ENCODE peak calls at places on chromosomes 11 and 22, in five cellular contexts. U is A549, L is HepG2, X is K562, T is H1. G is an unnamed sample.

GRCh38 chr11:123434262-123434661 is 4.2 kb downstream of the GRAMD1B start:
- DNase-seq in U (peak), L (no peak), X (peak), T (no peak), G (no peak)

GRCh38 chr11:111455291-111456085 is 56.7 kb downstream of the BTG4 start:
- DNase-seq in U (no peak), L (no peak), X (no peak), T (no peak), G (no peak)

GRCh38 chr11:118114266-118114665 is 27.5 kb upstream of the SMIM35 start:
- DNase-seq in U (no peak), L (no peak), X (no peak), T (no peak), G (no peak)

GRCh38 chr11:85810521-85810870 is 445 bp downstream of the SYTL2 start:
- DNase-seq in U (no peak), L (no peak), X (no peak), T (no peak), G (no peak)

GRCh38 chr11:112613051-112613972 is 347.9 kb upstream of the NCAM1 start:
- DNase-seq in U (no peak), L (peak), X (no peak), T (no peak), G (no peak)

GRCh38 chr11:116826751-116827431 is 2.8 kb upstream of the APOC3 start:
- DNase-seq in U (no peak), L (peak), X (peak), T (no peak), G (no peak)

GRCh38 chr11:40293655-40294342 is 1165.7 kb downstream of the LRRC4C start:
- DNase-seq in U (peak), L (peak), X (peak), T (peak), G (peak)

GRCh38 chr22:25760294-25760693 is 18.3 kb downstream of the MYO18B start:
- DNase-seq in U (no peak), L (peak), X (no peak), T (no peak), G (no peak)

GRCh38 chr11:63443714-63444113 is 47.3 kb downstream of the PLAAT5 start:
- DNase-seq in U (no peak), L (no peak), X (no peak), T (no peak), G (no peak)

GRCh38 chr11:58685973-58686720 is 45.6 kb downstream of the GLYAT start:
- DNase-seq in U (no peak), L (no peak), X (no peak), T (no peak), G (no peak)

GRCh38 chr11:107858217-107859070 is at the start of gene SLC35F2:
- DNase-seq in U (peak), L (peak), X (peak), T (peak), G (peak)

GRCh38 chr11:70202898-70203748 is at the start of gene FADD:
- DNase-seq in U (peak), L (peak), X (peak), T (peak), G (peak)

GRCh38 chr22:30887418-30887817 is 81.2 kb downstream of the MORC2 start:
- DNase-seq in U (no peak), L (no peak), X (no peak), T (no peak), G (no peak)

GRCh38 chr11:14249121-14249963 is 109.6 kb downstream of the RRAS2 start:
- DNase-seq in U (peak), L (peak), X (peak), T (no peak), G (no peak)

GRCh38 chr11:19393941-19394340 is 153.2 kb upstream of the E2F8 start:
- DNase-seq in U (no peak), L (no peak), X (no peak), T (no peak), G (no peak)

GRCh38 chr22:20487715-20488114 is 7.9 kb downstream of the KLHL22 start:
- DNase-seq in U (no peak), L (no peak), X (no peak), T (no peak), G (no peak)

GRCh38 chr22:20490183-20490940 is 5.2 kb downstream of the KLHL22 start:
- DNase-seq in U (no peak), L (no peak), X (no peak), T (no peak), G (no peak)

GRCh38 chr22:20488946-20489345 is 6.6 kb downstream of the KLHL22 start:
- DNase-seq in U (no peak), L (no peak), X (no peak), T (no peak), G (no peak)

GRCh38 chr22:20490941-20491307 is 4.7 kb downstream of the KLHL22 start:
- DNase-seq in U (no peak), L (no peak), X (no peak), T (no peak), G (no peak)

GRCh38 chr22:20491346-20491745 is 4.2 kb downstream of the KLHL22 start:
- DNase-seq in U (no peak), L (no peak), X (no peak), T (no peak), G (no peak)
- TF ChIP-seq HDAC2 in U (no peak), L (no peak), X (no peak), T (no peak), G (no peak)

DNA sequence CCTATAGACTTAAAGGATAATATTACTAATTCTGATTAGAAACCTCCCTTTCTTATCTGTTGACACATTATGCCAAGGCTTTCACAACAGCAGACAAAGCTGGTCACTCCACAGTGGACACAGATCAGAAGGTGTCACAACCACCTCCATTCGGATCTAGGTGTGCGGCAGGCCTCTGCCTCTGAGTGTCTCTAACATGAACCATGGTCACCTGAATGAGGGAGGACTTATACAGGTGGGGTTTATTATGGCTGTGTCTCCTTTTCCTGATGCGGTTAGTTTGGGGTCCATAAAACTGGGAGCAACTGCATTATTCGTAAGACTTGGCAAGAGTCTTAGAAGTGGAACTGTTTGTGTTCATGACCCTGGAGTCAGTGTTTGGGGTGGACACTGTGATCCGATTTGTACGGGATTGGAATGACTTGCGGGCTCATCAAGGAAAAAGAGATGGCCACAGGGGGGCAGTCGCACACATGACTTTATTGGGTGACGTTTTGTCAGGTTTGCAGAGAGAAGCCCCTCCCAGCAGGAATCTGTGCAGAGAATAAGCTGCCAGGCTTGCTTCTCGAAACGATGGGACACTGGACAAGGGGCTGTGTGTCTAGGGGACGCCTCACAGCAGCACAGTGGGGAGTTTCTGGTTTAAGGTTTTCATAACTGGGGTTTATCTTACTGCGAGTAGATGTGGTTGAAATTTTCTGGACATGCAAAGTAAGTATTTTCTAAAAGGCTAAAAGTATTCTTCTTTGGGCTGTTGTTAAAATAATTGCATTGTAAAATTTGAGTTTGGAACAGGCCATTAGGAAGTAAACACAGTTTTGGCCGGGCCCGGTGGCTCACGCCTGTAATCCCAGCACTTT is 90.6 kb downstream of the GAB4 start:
- DNase-seq in U (peak), L (peak), X (peak), T (no peak), G (peak)
- TF ChIP-seq HDAC2 in U (no peak), L (no peak), X (no peak), T (no peak), G (no peak)

GRCh38 chr22:47570851-47571250 is 808.4 kb downstream of the TBC1D22A start:
- DNase-seq in U (no peak), L (no peak), X (no peak), T (no peak), G (no peak)

GRCh38 chr22:47569389-47570299 is 807.2 kb downstream of the TBC1D22A start:
- DNase-seq in U (no peak), L (no peak), X (no peak), T (no peak), G (no peak)

GRCh38 chr22:47568700-47569099 is 806.2 kb downstream of the TBC1D22A start:
- DNase-seq in U (no peak), L (no peak), X (no peak), T (no peak), G (no peak)

GRCh38 chr22:47571616-47572015 is 809.2 kb downstream of the TBC1D22A start:
- DNase-seq in U (no peak), L (no peak), X (no peak), T (no peak), G (no peak)

GRCh38 chr22:47570300-47570685 is 807.8 kb downstream of the TBC1D22A start:
- DNase-seq in U (no peak), L (no peak), X (no peak), T (no peak), G (no peak)
- TF ChIP-seq HDAC2 in U (no peak), L (no peak), X (no peak), T (no peak), G (no peak)

GRCh38 chr11:92357344-92357743 is 132.7 kb downstream of the FAT3 start:
- DNase-seq in U (no peak), L (peak), X (no peak), T (no peak), G (no peak)
- TF ChIP-seq HDAC2 in U (no peak), L (no peak), X (no peak), T (no peak), G (no peak)

GRCh38 chr11:18108254-18108653 is 2.4 kb upstream of the SAAL1 start:
- DNase-seq in U (no peak), L (no peak), X (no peak), T (no peak), G (no peak)

GRCh38 chr11:18105802-18106574 is at the start of gene SAAL1:
- DNase-seq in U (peak), L (peak), X (peak), T (peak), G (peak)

GRCh38 chr11:18106688-18107087 is 806 bp upstream of the SAAL1 start:
- DNase-seq in U (no peak), L (no peak), X (no peak), T (no peak), G (no peak)

GRCh38 chr11:18100926-18101656 is 4.8 kb downstream of the SAAL1 start:
- DNase-seq in U (peak), L (no peak), X (no peak), T (no peak), G (no peak)

GRCh38 chr11:18105086-18105801 is 638 bp downstream of the SAAL1 start:
- DNase-seq in U (peak), L (no peak), X (no peak), T (no peak), G (no peak)
- TF ChIP-seq HDAC2 in U (no peak), L (no peak), X (no peak), T (no peak), G (no peak)

GRCh38 chr22:29055192-29055830 is 6.3 kb downstream of the C22orf31 start:
- DNase-seq in U (no peak), L (no peak), X (no peak), T (no peak), G (no peak)

GRCh38 chr22:29060251-29060650 is 1.4 kb downstream of the C22orf31 start:
- DNase-seq in U (no peak), L (no peak), X (no peak), T (no peak), G (no peak)

GRCh38 chr22:29054251-29054767 is 7.3 kb downstream of the C22orf31 start:
- DNase-seq in U (no peak), L (no peak), X (no peak), T (no peak), G (no peak)

GRCh38 chr22:29053048-29053702 is 8.5 kb downstream of the C22orf31 start:
- DNase-seq in U (no peak), L (no peak), X (no peak), T (no peak), G (no peak)

GRCh38 chr22:29056472-29056871 is 5.2 kb downstream of the C22orf31 start:
- DNase-seq in U (no peak), L (no peak), X (no peak), T (no peak), G (no peak)
- TF ChIP-seq HDAC2 in U (no peak), L (no peak), X (no peak), T (no peak), G (no peak)

GRCh38 chr11:76630600-76630999 is 39.9 kb downstream of the LRRC32 start:
- DNase-seq in U (no peak), L (no peak), X (no peak), T (no peak), G (no peak)

GRCh38 chr11:76629133-76629852 is 41.3 kb downstream of the LRRC32 start:
- DNase-seq in U (no peak), L (no peak), X (no peak), T (no peak), G (peak)

GRCh38 chr11:76631566-76632308 is 38.8 kb downstream of the LRRC32 start:
- DNase-seq in U (no peak), L (no peak), X (no peak), T (no peak), G (no peak)

GRCh38 chr11:76628408-76628947 is 42.1 kb downstream of the LRRC32 start:
- DNase-seq in U (no peak), L (no peak), X (no peak), T (no peak), G (no peak)

DNA sequence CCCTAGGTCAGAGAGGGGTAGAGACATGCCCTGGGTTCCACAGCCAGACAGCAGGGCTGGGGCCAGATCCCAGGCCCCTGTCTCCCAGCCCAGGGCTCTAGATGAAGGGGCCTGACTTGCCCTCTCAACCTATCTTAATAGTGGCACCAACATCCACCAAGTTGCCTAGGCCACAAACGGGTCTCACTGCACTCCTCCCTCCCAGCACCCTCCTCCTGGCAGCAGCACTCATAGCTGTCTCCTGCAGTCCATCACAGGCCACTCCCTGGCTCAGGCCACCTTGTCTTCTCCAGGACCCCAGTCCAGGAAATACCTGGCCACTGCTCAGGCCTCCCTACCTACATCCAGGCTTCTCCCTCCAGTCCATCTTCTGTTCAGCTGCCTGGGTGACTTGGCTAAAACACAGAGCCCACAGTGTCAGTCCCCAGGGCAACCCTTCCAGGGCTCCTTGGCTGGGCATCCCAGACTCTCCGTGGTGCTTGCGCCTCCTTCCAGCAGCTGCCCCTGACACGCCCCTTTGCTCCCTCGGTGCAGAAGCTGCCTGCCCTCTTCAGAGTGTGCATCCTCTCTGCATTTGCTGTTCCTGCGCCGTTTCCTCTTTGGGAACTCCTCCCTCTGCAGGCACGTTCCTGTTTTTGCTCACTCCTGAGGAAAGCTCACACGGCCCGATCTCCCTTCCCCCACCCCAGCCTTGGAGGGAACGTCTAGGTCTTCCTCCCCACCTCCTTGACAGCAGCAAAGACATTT is 40.5 kb downstream of the LRRC32 start:
- DNase-seq in U (no peak), L (no peak), X (no peak), T (no peak), G (no peak)
- TF ChIP-seq HDAC2 in U (no peak), L (no peak), X (no peak), T (no peak), G (no peak)

DNA sequence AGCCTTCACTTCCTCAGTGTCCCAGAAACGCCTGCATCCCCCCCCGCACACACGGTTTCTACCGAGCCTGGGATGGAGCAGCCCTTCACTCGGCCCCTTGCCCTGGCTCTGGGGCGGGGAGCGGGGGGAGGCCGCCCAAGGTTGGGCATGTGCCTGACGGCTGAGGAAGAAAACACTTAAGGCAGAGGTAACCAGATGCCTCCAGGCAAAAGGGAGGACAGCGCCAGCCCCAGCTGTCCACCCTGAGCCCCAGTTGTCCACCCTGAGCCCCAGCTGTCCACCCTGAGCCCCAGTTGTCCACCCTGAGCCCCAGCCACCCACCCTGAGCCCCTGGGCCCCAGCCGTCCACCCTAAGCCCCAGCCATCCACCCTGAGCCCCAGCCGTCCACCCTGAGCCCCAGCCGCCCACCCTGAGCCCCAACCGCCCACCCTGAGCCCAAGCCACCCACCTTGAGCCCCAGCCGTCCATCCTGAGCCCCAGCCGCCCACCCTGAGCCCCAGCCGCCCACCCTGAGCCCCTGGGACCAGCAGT is 3.8 kb upstream of the TTLL8 start:
- DNase-seq in U (no peak), L (no peak), X (no peak), T (no peak), G (no peak)
- TF ChIP-seq HDAC2 in U (no peak), L (no peak), X (no peak), T (no peak), G (no peak)